ENCODE peak calls at places on chromosomes 12 and 14, in ten cellular contexts. J, T, Q, L, R, X, V, F, I and Z are unnamed samples.

GRCh38 chr12:53102883-53103807 is at the start of gene SOAT2:
- DNase-seq in J (peak), T (no peak), Q (no peak), L (no peak), R (no peak), X (no peak), V (peak), F (peak), I (no peak), Z (no peak)

GRCh38 chr12:51837286-51837685 is 11.2 kb downstream of the FIGNL2 start:
- DNase-seq in J (no peak), T (no peak), Q (no peak), L (no peak), R (no peak), X (no peak), V (no peak), F (no peak), I (no peak), Z (no peak)

GRCh38 chr12:93226356-93226755 is 151.4 kb upstream of the NUDT4 start:
- DNase-seq in J (no peak), T (no peak), Q (no peak), L (no peak), R (no peak), X (no peak), V (no peak), F (no peak), I (no peak), Z (no peak)

GRCh38 chr12:16165506-16165905 is 112.0 kb downstream of the SLC15A5 start:
- DNase-seq in J (no peak), T (no peak), Q (no peak), L (peak), R (peak), X (peak), V (no peak), F (no peak), I (peak), Z (no peak)

GRCh38 chr12:45356822-45357546 is 141.1 kb downstream of the ANO6 start:
- DNase-seq in J (no peak), T (no peak), Q (no peak), L (no peak), R (no peak), X (no peak), V (no peak), F (no peak), I (no peak), Z (no peak)

GRCh38 chr12:6273931-6274687 is 36.4 kb upstream of the PLEKHG6 start:
- DNase-seq in J (no peak), T (no peak), Q (no peak), L (no peak), R (no peak), X (no peak), V (no peak), F (no peak), I (no peak), Z (no peak)

GRCh38 chr14:75417674-75418073 is 10.1 kb upstream of the JDP2 start:
- DNase-seq in J (no peak), T (no peak), Q (no peak), L (no peak), R (no peak), X (no peak), V (no peak), F (no peak), I (no peak), Z (no peak)

GRCh38 chr12:26122681-26123481 is 2.0 kb downstream of the BHLHE41 start:
- DNase-seq in J (peak), T (peak), Q (no peak), L (no peak), R (peak), X (peak), V (peak), F (no peak), I (peak), Z (peak)

GRCh38 chr12:57456145-57456700 is 1.1 kb downstream of the INHBE start:
- DNase-seq in J (peak), T (no peak), Q (no peak), L (peak), R (no peak), X (no peak), V (peak), F (no peak), I (no peak), Z (no peak)

GRCh38 chr14:105446971-105447370 is 27.3 kb downstream of the MTA1 start:
- DNase-seq in J (no peak), T (no peak), Q (no peak), L (no peak), R (no peak), X (no peak), V (no peak), F (no peak), I (no peak), Z (no peak)

GRCh38 chr14:50668852-50669194 is 717 bp upstream of the SAV1 start:
- DNase-seq in J (no peak), T (no peak), Q (no peak), L (no peak), R (no peak), X (no peak), V (no peak), F (no peak), I (no peak), Z (no peak)

GRCh38 chr14:71408362-71409035 is 501.2 kb downstream of the PCNX1 start:
- DNase-seq in J (no peak), T (no peak), Q (no peak), L (no peak), R (no peak), X (no peak), V (no peak), F (no peak), I (no peak), Z (no peak)

GRCh38 chr14:96177766-96178377 is 26.8 kb upstream of the BDKRB2 start:
- DNase-seq in J (no peak), T (no peak), Q (no peak), L (peak), R (no peak), X (peak), V (peak), F (no peak), I (peak), Z (no peak)

GRCh38 chr12:51335931-51336330 is 10.5 kb downstream of the CELA1 start:
- DNase-seq in J (no peak), T (no peak), Q (no peak), L (no peak), R (no peak), X (no peak), V (no peak), F (no peak), I (no peak), Z (no peak)

GRCh38 chr14:104213301-104214034 is 75.1 kb downstream of the KIF26A start:
- DNase-seq in J (no peak), T (no peak), Q (no peak), L (no peak), R (no peak), X (no peak), V (no peak), F (no peak), I (no peak), Z (no peak)

GRCh38 chr14:70052990-70053389 is 135.8 kb downstream of the SLC8A3 start:
- DNase-seq in J (no peak), T (no peak), Q (no peak), L (peak), R (no peak), X (no peak), V (peak), F (no peak), I (no peak), Z (no peak)

GRCh38 chr12:53674977-53675700 is 744 bp downstream of the ATP5MC2 start:
- DNase-seq in J (no peak), T (no peak), Q (no peak), L (no peak), R (no peak), X (no peak), V (no peak), F (no peak), I (no peak), Z (no peak)

GRCh38 chr12:123923038-123923437 is 49.6 kb downstream of the CCDC92 start:
- DNase-seq in J (no peak), T (no peak), Q (no peak), L (no peak), R (no peak), X (no peak), V (no peak), F (no peak), I (no peak), Z (no peak)

GRCh38 chr14:29668201-29668600 is 259.4 kb downstream of the PRKD1 start:
- DNase-seq in J (no peak), T (no peak), Q (no peak), L (no peak), R (no peak), X (no peak), V (no peak), F (no peak), I (no peak), Z (no peak)

GRCh38 chr14:94823556-94824341 is 53.8 kb upstream of the GSC start:
- DNase-seq in J (no peak), T (no peak), Q (no peak), L (no peak), R (no peak), X (no peak), V (no peak), F (no peak), I (no peak), Z (no peak)